ENCODE peak calls at places on chromosomes 5 and 9, in eight cellular contexts. N is right lobe of liver; K is effector memory CD4-positive, alpha-beta T cell; X is uterus; S is esophagus squamous epithelium; V is mesendoderm; R is Caco-2; Y is left ventricle myocardium inferior. P is an unnamed sample. For H3K36me3 and H3K4me1, the result is how much of the 10 kb centered on the place peaks cover.

GRCh38 chr5:50967388-50968039 is 301.1 kb downstream of the PARP8 start:
- DNase-seq in K (no peak), S (no peak), V (peak), X (no peak), R (no peak), N (no peak), Y (no peak), P (no peak)

GRCh38 chr9:116646661-116647514 is 40.2 kb upstream of the TRIM32 start:
- DNase-seq in K (no peak), V (peak), N (no peak), R (no peak), X (no peak), Y (no peak), S (no peak), P (no peak)

GRCh38 chr5:157710887-157711286 is 20.3 kb upstream of the THG1L start:
- DNase-seq in K (no peak), Y (no peak), X (no peak), V (no peak), S (no peak), R (no peak), N (no peak), P (no peak)

GRCh38 chr5:145587308-145588071 is 247.7 kb downstream of the PRELID2 start:
- DNase-seq in K (no peak), Y (no peak), S (no peak), V (peak), X (no peak), R (no peak), N (no peak), P (no peak)

GRCh38 chr5:31781772-31782171 is 142.8 kb downstream of the PDZD2 start:
- DNase-seq in K (no peak), X (no peak), Y (no peak), N (no peak), S (no peak), V (no peak), R (no peak), P (no peak)

GRCh38 chr5:112917453-112918005 is 4.5 kb downstream of the REEP5 start:
- DNase-seq in R (peak), S (no peak), V (peak), X (no peak), N (no peak), K (no peak), Y (no peak), P (peak)

GRCh38 chr9:80062581-80062980 is 490.8 kb downstream of the TLE4 start:
- DNase-seq in K (no peak), R (no peak), N (no peak), Y (no peak), S (no peak), V (no peak), X (no peak), P (no peak)

GRCh38 chr5:82164957-82165698 is 113.0 kb downstream of the RPS23 start:
- DNase-seq in K (no peak), N (no peak), S (no peak), Y (peak), X (peak), V (peak), R (no peak), P (no peak)

GRCh38 chr5:172059661-172060100 is 53.2 kb upstream of the FBXW11 start:
- DNase-seq in Y (no peak), N (peak), K (no peak), R (no peak), X (no peak), S (no peak), V (peak), P (no peak)

GRCh38 chr5:94241288-94241651 is 377.1 kb downstream of the KIAA0825 start:
- DNase-seq in N (no peak), Y (no peak), S (no peak), K (no peak), V (no peak), R (no peak), X (no peak), P (no peak)

GRCh38 chr5:88474574-88474973 is 205.9 kb upstream of the TMEM161B start:
- DNase-seq in K (no peak), S (no peak), V (no peak), R (no peak), Y (no peak), X (no peak), N (no peak), P (no peak)

GRCh38 chr9:90775657-90776056 is 26.0 kb upstream of the SYK start:
- DNase-seq in R (no peak), S (no peak), N (no peak), X (no peak), V (no peak), K (no peak), Y (no peak), P (no peak)

GRCh38 chr5:74865799-74866652 is at the start of gene FAM169A:
- DNase-seq in X (no peak), R (peak), S (no peak), N (peak), K (peak), Y (no peak), V (peak), P (no peak)

GRCh38 chr9:122819326-122819725 is 9.1 kb downstream of the PDCL start:
- DNase-seq in R (no peak), N (no peak), V (no peak), S (no peak), Y (no peak), K (no peak), X (no peak), P (no peak)

GRCh38 chr5:8864053-8864452 is 681.8 kb downstream of the SEMA5A start:
- DNase-seq in X (no peak), R (no peak), Y (no peak), V (peak), N (no peak), K (no peak), S (no peak), P (peak)

GRCh38 chr5:177440990-177441780 is 5.4 kb upstream of the PRR7 start:
- DNase-seq in S (no peak), R (no peak), K (no peak), V (no peak), N (peak), X (no peak), Y (no peak), P (no peak)

GRCh38 chr9:14127656-14128055 is 186.3 kb downstream of the NFIB start:
- DNase-seq in S (no peak), V (no peak), K (no peak), X (no peak), Y (no peak), R (no peak), N (no peak), P (no peak)

GRCh38 chr5:137486707-137487106 is 12.4 kb downstream of the SPOCK1 start:
- DNase-seq in N (no peak), R (no peak), K (no peak), S (no peak), Y (no peak), V (no peak), X (no peak), P (no peak)

GRCh38 chr9:136864996-136865767 is 926 bp downstream of the EDF1 start:
- DNase-seq in N (peak), V (no peak), R (no peak), K (no peak), S (no peak), X (no peak), Y (peak), P (no peak)

DNA sequence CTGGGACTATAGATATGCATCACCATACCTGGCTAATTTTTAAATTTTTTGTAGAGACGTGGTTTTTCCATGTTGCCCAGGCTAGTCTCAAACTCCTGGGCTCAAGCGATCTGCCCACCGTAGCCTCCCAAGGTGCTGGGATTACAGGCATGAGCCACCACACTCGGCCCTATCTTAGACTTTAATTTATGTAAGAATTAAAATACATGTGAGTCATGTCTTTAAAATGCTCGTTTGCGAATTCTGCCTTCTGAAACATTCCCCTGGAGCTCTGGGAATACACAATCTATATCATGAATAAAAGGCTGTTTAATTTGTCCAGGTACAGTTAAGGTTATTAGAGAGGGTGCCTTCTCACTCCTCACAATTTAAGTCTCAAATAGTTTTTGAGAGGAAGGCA is 32.8 kb downstream of the RHOBTB3 start:
- DNase-seq in K (no peak), R (no peak), N (no peak), Y (no peak), X (no peak), S (no peak), V (no peak), P (no peak)
- H3K36me3 ChIP-seq in K (under half), R (under half), N (under half), Y (under half), X (under half), S (under half), V (under half), P (under half)

DNA sequence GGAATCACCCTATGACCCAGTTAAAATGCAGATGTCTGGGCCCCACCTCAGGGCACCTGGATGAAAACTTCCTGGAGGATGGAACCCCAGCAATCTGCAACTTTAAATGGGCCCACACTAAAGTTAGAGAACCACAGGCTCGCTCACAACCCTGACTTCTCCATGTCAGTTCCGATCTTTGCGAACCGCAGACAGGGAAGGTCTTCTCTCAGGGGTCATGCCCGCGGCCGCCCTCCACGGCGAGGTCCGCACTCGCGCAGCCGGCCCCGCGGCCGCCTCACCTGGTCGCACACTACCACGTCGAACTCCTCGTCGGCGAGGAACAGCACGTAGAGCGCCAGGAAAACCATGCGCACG is 498 bp downstream of the ALG2 start:
- DNase-seq in R (no peak), N (peak), Y (no peak), K (peak), X (no peak), S (no peak), V (no peak), P (no peak)
- H3K4me1 ChIP-seq in R (under half), N (under half), Y (half or more), K (under half), X (under half), S (under half), V (under half), P (under half)

GRCh38 chr5:80646926-80647325 is 7.5 kb upstream of the MSH3 start:
- DNase-seq in X (no peak), R (no peak), N (no peak), K (no peak), V (no peak), S (no peak), Y (no peak), P (no peak)

GRCh38 chr5:80644900-80645299 is 9.6 kb upstream of the MSH3 start:
- DNase-seq in X (no peak), K (no peak), R (no peak), Y (no peak), V (peak), N (no peak), S (no peak), P (no peak)

DNA sequence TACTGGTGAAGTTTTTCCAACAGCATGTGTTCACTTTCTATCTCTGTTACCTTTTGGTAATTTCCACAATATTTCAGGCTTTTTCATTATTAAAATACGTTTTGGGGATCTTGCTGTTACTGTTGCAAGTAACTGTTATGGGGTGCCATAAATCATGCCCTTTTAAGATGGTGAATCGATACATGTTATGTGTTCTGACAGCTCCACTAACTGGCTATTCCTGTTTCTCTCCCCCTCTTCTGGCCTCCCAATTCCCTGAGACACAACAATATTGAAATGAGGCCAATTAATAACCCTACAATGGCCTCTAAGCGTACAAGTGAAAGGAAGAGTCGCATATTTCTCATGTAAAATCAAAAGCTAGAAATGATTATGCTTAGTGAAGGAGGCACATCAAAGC is 13.1 kb upstream of the MSH3 start:
- DNase-seq in N (no peak), Y (no peak), S (no peak), R (no peak), K (no peak), X (no peak), V (no peak), P (no peak)
- H3K36me3 ChIP-seq in N (under half), Y (under half), S (under half), R (under half), K (under half), X (under half), V (under half), P (under half)

GRCh38 chr5:37717276-37717612 is 122.6 kb downstream of the GDNF start:
- DNase-seq in K (no peak), Y (no peak), R (no peak), V (no peak), X (no peak), N (no peak), S (no peak), P (no peak)
- H3K4me1 ChIP-seq in K (under half), Y (under half), R (under half), V (under half), X (under half), N (under half), S (under half), P (under half)

DNA sequence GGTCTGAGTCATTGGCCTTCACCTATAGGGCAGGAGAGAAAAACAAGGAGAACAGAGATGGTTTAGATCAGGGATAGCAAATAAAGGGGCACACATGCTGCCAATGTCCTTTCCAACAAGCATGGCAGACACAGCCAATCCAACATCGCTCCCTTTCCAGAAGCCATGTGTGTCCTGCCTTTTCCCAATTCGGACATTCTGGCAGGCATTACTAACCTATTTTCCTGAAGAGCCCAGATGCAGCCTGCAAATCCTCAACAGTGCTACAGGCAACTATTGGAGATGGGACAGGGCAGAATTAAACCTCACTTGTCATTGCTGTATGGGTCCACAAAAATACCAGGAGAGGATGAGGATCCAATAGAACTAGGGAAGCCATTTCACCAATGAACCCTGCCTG is 12.8 kb downstream of the PCDH1 start:
- DNase-seq in X (no peak), R (no peak), S (no peak), N (no peak), Y (no peak), V (no peak), K (no peak), P (no peak)
- H3K36me3 ChIP-seq in X (under half), R (under half), S (under half), N (under half), Y (half or more), V (under half), K (under half), P (half or more)